ENCODE peak calls at places on chromosomes 1 and 21, in five cellular contexts. Q is CD8-positive, alpha-beta T cell; O is sigmoid colon; W is psoas muscle; P is neuronal stem cell. S is an unnamed sample.
A peak's percentile ranks its signal among the peaks of the same experiment; 100 is the strongest.

GRCh38 chr1:181504294-181505115 is 21.2 kb downstream of the CACNA1E start:
- DNase-seq in Q (no peak), O (no peak), W (no peak), P (no peak), S (peak; percentile 86)

GRCh38 chr1:50605186-50605875 is 182.1 kb upstream of the DMRTA2 start:
- DNase-seq in Q (no peak), O (no peak), W (no peak), P (no peak), S (peak; percentile 69)

GRCh38 chr1:210674151-210674550 is 345.4 kb downstream of the HHAT start:
- DNase-seq in Q (no peak), O (no peak), W (no peak), P (no peak), S (no peak)

GRCh38 chr1:109997867-109998229 is 13.3 kb downstream of the AHCYL1 start:
- DNase-seq in Q (no peak), O (no peak), W (no peak), P (no peak), S (no peak)

GRCh38 chr1:30664103-30664755 is 59.2 kb downstream of the MATN1 start:
- DNase-seq in Q (no peak), O (no peak), W (no peak), P (no peak), S (no peak)

GRCh38 chr1:168079761-168080160 is 57.0 kb downstream of the GPR161 start:
- DNase-seq in Q (no peak), O (no peak), W (no peak), P (no peak), S (no peak)

GRCh38 chr1:230621290-230622022 is 20.8 kb upstream of the COG2 start:
- DNase-seq in Q (no peak), O (no peak), W (no peak), P (no peak), S (no peak)

GRCh38 chr1:150970818-150971582 is 3.6 kb downstream of the CERS2 start:
- DNase-seq in Q (no peak), O (peak; percentile 93), W (peak; percentile 86), P (no peak), S (peak; percentile 19)

GRCh38 chr21:21084179-21084578 is 86.0 kb downstream of the NCAM2 start:
- DNase-seq in Q (no peak), O (no peak), W (no peak), P (no peak), S (no peak)

GRCh38 chr1:218368686-218369085 is 23.6 kb downstream of the TGFB2 start:
- DNase-seq in Q (no peak), O (no peak), W (no peak), P (no peak), S (no peak)

GRCh38 chr1:69638673-69639072 is 71.0 kb downstream of the LRRC7 start:
- DNase-seq in Q (no peak), O (no peak), W (no peak), P (no peak), S (no peak)

GRCh38 chr1:43688594-43689000 is 18.7 kb upstream of the ST3GAL3 start:
- DNase-seq in Q (no peak), O (no peak), W (no peak), P (no peak), S (no peak)

GRCh38 chr1:30704271-30704670 is 19.1 kb downstream of the MATN1 start:
- DNase-seq in Q (no peak), O (peak; percentile 92), W (peak; percentile 50), P (no peak), S (no peak)

GRCh38 chr1:173925306-173926242 is 8.4 kb upstream of the SERPINC1 start:
- DNase-seq in Q (no peak), O (no peak), W (no peak), P (no peak), S (no peak)

GRCh38 chr1:112704908-112705627 is 1.9 kb downstream of the RHOC start:
- DNase-seq in Q (peak; percentile 63), O (peak; percentile 97), W (peak; percentile 83), P (peak; percentile 83), S (peak; percentile 99)

GRCh38 chr1:84803604-84804003 is 89.4 kb downstream of the LPAR3 start:
- DNase-seq in Q (no peak), O (no peak), W (no peak), P (no peak), S (no peak)

GRCh38 chr1:178503849-178504248 is 7.1 kb upstream of the CLEC20A start:
- DNase-seq in Q (no peak), O (no peak), W (no peak), P (no peak), S (no peak)

GRCh38 chr1:25099343-25099951 is 132.9 kb downstream of the SYF2 start:
- DNase-seq in Q (peak; percentile 77), O (no peak), W (no peak), P (no peak), S (no peak)

GRCh38 chr21:36767096-36767495 is 68.2 kb downstream of the SIM2 start:
- DNase-seq in Q (no peak), O (no peak), W (no peak), P (no peak), S (no peak)

GRCh38 chr1:36365310-36365895 is 20.3 kb downstream of the STK40 start:
- DNase-seq in Q (no peak), O (peak; percentile 88), W (peak; percentile 66), P (no peak), S (no peak)

GRCh38 chr21:36730291-36731281 is 31.7 kb downstream of the SIM2 start:
- DNase-seq in Q (no peak), O (no peak), W (no peak), P (no peak), S (no peak)

GRCh38 chr1:212256404-212256803 is 28.8 kb upstream of the PPP2R5A start:
- DNase-seq in Q (peak; percentile 56), O (no peak), W (no peak), P (no peak), S (no peak)

GRCh38 chr1:64435000-64435399 is 34.9 kb upstream of the CACHD1 start:
- DNase-seq in Q (no peak), O (no peak), W (no peak), P (no peak), S (no peak)

GRCh38 chr1:161487483-161487827 is 17.8 kb upstream of the FCGR2A start:
- DNase-seq in Q (no peak), O (no peak), W (no peak), P (no peak), S (no peak)

GRCh38 chr1:94235189-94236020 is 2.0 kb downstream of the ARHGAP29 start:
- DNase-seq in Q (no peak), O (no peak), W (no peak), P (no peak), S (no peak)

GRCh38 chr1:15205586-15206346 is 41.3 kb upstream of the FHAD1 start:
- DNase-seq in Q (no peak), O (peak; percentile 33), W (no peak), P (no peak), S (no peak)
- H3K27ac ChIP-seq in Q (no peak overlapping the region), O (peak overlapping the region; percentile 78), W (no peak overlapping the region), P (no peak overlapping the region), S (peak overlapping the region; percentile 92)

DNA sequence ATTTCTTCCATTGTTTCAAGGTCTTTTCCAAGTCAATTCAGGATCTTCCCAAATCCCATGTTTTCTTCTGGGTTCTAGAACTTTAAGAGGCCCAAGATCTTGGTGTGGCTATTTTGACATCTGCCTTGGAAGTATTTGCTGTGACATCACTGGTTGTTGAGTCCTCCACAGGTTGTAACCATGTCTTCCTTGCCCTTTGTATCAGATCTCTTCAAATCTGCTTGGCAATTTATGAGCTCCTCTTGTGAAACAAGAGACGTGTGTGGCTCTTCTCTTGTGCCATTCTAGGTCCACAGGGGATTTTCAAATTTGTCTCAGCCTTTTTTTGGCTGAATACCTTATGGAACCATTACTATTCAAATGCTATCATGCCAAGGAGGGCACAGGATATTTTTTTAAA is 60.3 kb upstream of the KCNK2 start:
- DNase-seq in Q (no peak), O (no peak), W (no peak), P (no peak), S (no peak)
- H3K27ac ChIP-seq in Q (no peak overlapping the region), O (peak overlapping the region; percentile 34), W (no peak overlapping the region), P (no peak overlapping the region), S (no peak overlapping the region)

GRCh38 chr1:59225594-59225993 is 71.3 kb upstream of the FGGY start:
- DNase-seq in Q (no peak), O (no peak), W (no peak), P (no peak), S (no peak)

GRCh38 chr1:59223213-59223612 is 73.7 kb upstream of the FGGY start:
- DNase-seq in Q (no peak), O (no peak), W (peak; percentile 37), P (no peak), S (no peak)

GRCh38 chr1:59219926-59220325 is 77.0 kb upstream of the FGGY start:
- DNase-seq in Q (no peak), O (no peak), W (no peak), P (no peak), S (no peak)

GRCh38 chr1:59220356-59220755 is 76.5 kb upstream of the FGGY start:
- DNase-seq in Q (no peak), O (no peak), W (no peak), P (no peak), S (no peak)

GRCh38 chr1:59223943-59224639 is 72.8 kb upstream of the FGGY start:
- DNase-seq in Q (no peak), O (no peak), W (peak; percentile 25), P (no peak), S (no peak)
- H3K27ac ChIP-seq in Q (no peak overlapping the region), O (no peak overlapping the region), W (no peak overlapping the region), P (no peak overlapping the region), S (no peak overlapping the region)

DNA sequence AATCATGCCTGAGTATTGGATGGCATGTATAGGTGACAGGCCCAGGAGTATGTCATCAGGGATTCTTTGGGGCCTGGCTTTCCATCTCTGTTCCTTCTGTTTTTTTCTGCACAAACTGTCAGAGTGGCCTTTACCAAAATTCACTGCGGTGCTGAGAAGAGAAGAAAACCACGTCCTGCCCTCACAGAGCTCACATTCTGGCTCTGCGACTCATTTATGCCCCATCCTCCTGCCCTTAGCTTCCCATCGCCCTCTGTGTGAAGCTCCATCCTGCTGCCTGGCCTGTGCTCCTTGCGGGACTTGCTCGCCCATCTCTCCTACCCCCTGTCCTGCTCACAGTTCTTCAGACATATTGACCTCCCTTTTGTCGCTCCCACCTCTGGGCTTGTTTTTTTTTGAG is 73.4 kb downstream of the HUNK start:
- DNase-seq in Q (no peak), O (no peak), W (no peak), P (no peak), S (no peak)
- H3K27ac ChIP-seq in Q (no peak overlapping the region), O (peak overlapping the region; percentile 38), W (no peak overlapping the region), P (no peak overlapping the region), S (no peak overlapping the region)